ENCODE peak calls at places on chromosomes 12 and 14, in nine cellular contexts. Y, D, T, S, I, N, G, R and Q are unnamed samples.

GRCh38 chr14:93527076-93527692 is 96.4 kb downstream of the UNC79 start:
- DNase-seq in Y (no peak), D (no peak), T (no peak), S (no peak), I (no peak), N (no peak), G (no peak), R (no peak), Q (peak; percentile 13)

GRCh38 chr12:48183876-48184548 is 568 bp downstream of the CCDC184 start:
- DNase-seq in Y (peak; percentile 37), D (no peak), T (no peak), S (no peak), I (no peak), N (no peak), G (no peak), R (no peak), Q (no peak)

GRCh38 chr12:122309564-122310121 is 43.3 kb upstream of the VPS33A start:
- DNase-seq in Y (no peak), D (no peak), T (no peak), S (no peak), I (no peak), N (no peak), G (no peak), R (no peak), Q (no peak)

GRCh38 chr14:99971929-99972747 is 93.1 kb upstream of the EVL start:
- DNase-seq in Y (no peak), D (no peak), T (no peak), S (no peak), I (peak; percentile 80), N (no peak), G (no peak), R (no peak), Q (no peak)

GRCh38 chr12:117063162-117063911 is 35.9 kb downstream of the TESC start:
- DNase-seq in Y (no peak), D (no peak), T (peak; percentile 79), S (no peak), I (peak; percentile 86), N (no peak), G (no peak), R (no peak), Q (no peak)

GRCh38 chr12:2290516-2291065 is 237.8 kb downstream of the CACNA1C start:
- DNase-seq in Y (no peak), D (no peak), T (no peak), S (no peak), I (no peak), N (no peak), G (no peak), R (no peak), Q (no peak)

GRCh38 chr12:42538203-42538602 is 51.3 kb downstream of the PRICKLE1 start:
- DNase-seq in Y (no peak), D (no peak), T (no peak), S (no peak), I (no peak), N (no peak), G (no peak), R (no peak), Q (no peak)

GRCh38 chr12:98592825-98593322 is 612 bp upstream of the SLC25A3 start:
- DNase-seq in Y (no peak), D (no peak), T (no peak), S (no peak), I (no peak), N (no peak), G (no peak), R (no peak), Q (no peak)

GRCh38 chr12:95182868-95183415 is 34.3 kb downstream of the FGD6 start:
- DNase-seq in Y (no peak), D (peak; percentile 92), T (no peak), S (peak; percentile 38), I (no peak), N (no peak), G (no peak), R (no peak), Q (no peak)

GRCh38 chr12:79454338-79454777 is 236.4 kb downstream of the PAWR start:
- DNase-seq in Y (no peak), D (no peak), T (no peak), S (no peak), I (no peak), N (no peak), G (no peak), R (no peak), Q (no peak)
- TF ChIP-seq POLR2A in Y (no peak), D (no peak), T (no peak), S (no peak), I (no peak), N (no peak), G (no peak), R (no peak), Q (no peak)

GRCh38 chr14:62988967-62989366 is 56.3 kb downstream of the KCNH5 start:
- DNase-seq in Y (no peak), D (no peak), T (no peak), S (no peak), I (no peak), N (no peak), G (no peak), R (no peak), Q (no peak)
- TF ChIP-seq POLR2A in Y (no peak), D (no peak), T (no peak), S (no peak), I (no peak), N (no peak), G (no peak), R (no peak), Q (no peak)

GRCh38 chr12:14928946-14929345 is 9.4 kb downstream of the ERP27 start:
- DNase-seq in Y (no peak), D (peak; percentile 28), T (no peak), S (no peak), I (no peak), N (no peak), G (no peak), R (no peak), Q (peak; percentile 79)
- TF ChIP-seq POLR2A in Y (no peak), D (no peak), T (no peak), S (no peak), I (no peak), N (no peak), G (no peak), R (no peak), Q (no peak)

GRCh38 chr12:26830783-26831601 is 2.0 kb downstream of the ITPR2 start:
- DNase-seq in Y (no peak), D (no peak), T (no peak), S (no peak), I (no peak), N (no peak), G (no peak), R (no peak), Q (no peak)

GRCh38 chr12:26830358-26830757 is 2.6 kb downstream of the ITPR2 start:
- DNase-seq in Y (no peak), D (no peak), T (no peak), S (no peak), I (no peak), N (no peak), G (no peak), R (no peak), Q (no peak)

GRCh38 chr12:26831959-26832816 is 806 bp downstream of the ITPR2 start:
- DNase-seq in Y (peak; percentile 70), D (peak; percentile 19), T (peak; percentile 86), S (peak; percentile 58), I (peak; percentile 94), N (peak; percentile 45), G (no peak), R (peak; percentile 53), Q (peak; percentile 71)

GRCh38 chr12:26833692-26834168 is 736 bp upstream of the ITPR2 start:
- DNase-seq in Y (peak; percentile 41), D (no peak), T (peak; percentile 77), S (no peak), I (peak; percentile 88), N (no peak), G (no peak), R (peak; percentile 24), Q (peak; percentile 28)

DNA sequence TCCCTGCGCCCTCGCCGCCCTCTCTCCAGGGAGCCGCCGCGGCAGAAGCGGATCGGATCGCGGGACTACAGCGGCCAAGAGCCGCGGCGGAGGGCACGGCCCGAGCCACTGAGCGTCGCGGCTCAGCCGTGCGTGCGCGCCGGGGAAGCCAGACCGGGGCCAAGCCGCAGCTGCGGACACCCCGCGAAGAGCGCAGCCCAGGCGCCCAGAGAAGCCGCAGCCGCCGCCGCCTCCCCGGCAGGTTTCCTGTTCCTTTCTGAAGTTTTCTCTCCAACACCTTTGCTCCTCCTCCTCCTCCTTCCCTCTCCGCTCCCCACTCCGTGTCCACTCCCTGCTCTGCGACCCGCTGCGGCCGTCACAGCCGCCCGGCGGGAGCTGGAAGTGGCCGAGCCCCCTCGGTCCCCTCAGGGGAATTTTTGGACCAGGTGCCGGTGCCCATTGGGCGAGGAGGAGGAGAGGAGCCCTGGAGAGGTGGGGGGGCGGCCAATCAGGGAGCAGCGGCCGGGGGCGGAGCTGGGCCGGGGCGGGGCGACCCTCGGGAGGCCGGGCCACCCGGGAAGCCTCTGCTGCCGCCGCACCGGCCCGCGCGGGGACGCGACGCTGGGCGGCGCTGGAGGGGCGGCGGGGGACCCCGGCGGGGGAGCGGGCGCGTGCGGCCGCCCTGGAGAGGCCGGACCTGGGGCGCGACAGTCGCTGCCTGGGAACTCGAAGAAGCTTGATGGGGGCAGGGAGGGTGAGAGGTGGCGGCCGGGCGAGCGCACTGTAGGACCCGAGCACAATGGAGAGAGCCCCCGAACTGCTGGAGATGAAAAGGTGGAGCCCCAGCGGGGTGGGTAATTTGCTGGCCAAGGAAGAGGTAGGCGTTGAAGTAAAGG is at the start of gene ITPR2:
- DNase-seq in Y (peak; percentile 96), D (peak; percentile 74), T (peak; percentile 98), S (peak; percentile 93), I (peak; percentile 98), N (peak; percentile 93), G (peak; percentile 38), R (peak; percentile 92), Q (peak; percentile 94)
- TF ChIP-seq POLR2A in Y (peak; percentile 88), D (peak; percentile 70), T (peak; percentile 79), S (peak; percentile 91), I (peak; percentile 79), N (peak; percentile 93), G (no peak), R (peak; percentile 84), Q (peak; percentile 97)

GRCh38 chr14:69043007-69043444 is 63.9 kb upstream of the ACTN1 start:
- DNase-seq in Y (peak; percentile 48), D (no peak), T (no peak), S (no peak), I (peak; percentile 85), N (no peak), G (no peak), R (no peak), Q (no peak)
- TF ChIP-seq POLR2A in Y (no peak), D (no peak), T (no peak), S (no peak), I (no peak), N (peak; percentile 11), G (no peak), R (no peak), Q (no peak)

GRCh38 chr12:83709899-83710298 is 1023.2 kb downstream of the TMTC2 start:
- DNase-seq in Y (no peak), D (no peak), T (no peak), S (no peak), I (no peak), N (no peak), G (no peak), R (no peak), Q (no peak)
- TF ChIP-seq POLR2A in Y (no peak), D (no peak), T (no peak), S (no peak), I (no peak), N (no peak), G (no peak), R (no peak), Q (no peak)

GRCh38 chr12:25250744-25251730 is at the start of gene KRAS:
- DNase-seq in Y (peak; percentile 96), D (peak; percentile 88), T (peak; percentile 98), S (peak; percentile 77), I (peak; percentile 100), N (peak; percentile 96), G (peak; percentile 85), R (peak; percentile 72), Q (peak; percentile 97)
- TF ChIP-seq POLR2A in Y (peak; percentile 87), D (no peak), T (peak; percentile 90), S (peak; percentile 62), I (peak; percentile 43), N (peak; percentile 86), G (no peak), R (peak; percentile 62), Q (peak; percentile 84)